ENCODE peak calls at places on chromosomes 11 and 22, in five cellular contexts. L, Q, V, Z and F are unnamed samples.

GRCh38 chr11:70024773-70025045 is 53.4 kb upstream of the ANO1 start:
- DNase-seq in Z (no peak), Q (no peak), V (peak; percentile 26), L (no peak), F (no peak)

GRCh38 chr11:43404836-43405479 is 46.2 kb downstream of the TTC17 start:
- DNase-seq in V (no peak), L (no peak), Q (no peak), Z (no peak), F (no peak)

GRCh38 chr11:64230209-64230984 is at the start of gene DNAJC4:
- DNase-seq in L (peak; percentile 94), V (peak; percentile 98), Q (peak; percentile 95), Z (peak; percentile 77), F (peak; percentile 96)

GRCh38 chr11:28878025-28878424 is 769.8 kb downstream of the METTL15 start:
- DNase-seq in Q (no peak), V (no peak), Z (peak; percentile 52), L (no peak), F (no peak)

GRCh38 chr11:110896358-110896757 is 184.1 kb upstream of the ARHGAP20 start:
- DNase-seq in L (no peak), Q (no peak), Z (peak; percentile 93), V (no peak), F (no peak)

GRCh38 chr11:69791266-69791665 is 16.1 kb upstream of the FGF4 start:
- DNase-seq in L (no peak), V (no peak), Q (no peak), Z (peak; percentile 26), F (no peak)

GRCh38 chr11:87722756-87723599 is 452.3 kb downstream of the RAB38 start:
- DNase-seq in Z (peak; percentile 23), Q (no peak), L (peak; percentile 14), V (peak; percentile 75), F (peak; percentile 47)

GRCh38 chr22:32281092-32281491 is 25.9 kb upstream of the SLC5A4 start:
- DNase-seq in L (no peak), Q (no peak), Z (peak; percentile 59), V (no peak), F (no peak)

GRCh38 chr11:108218455-108218854 is 4.0 kb downstream of the NPAT start:
- DNase-seq in L (no peak), V (no peak), Z (peak; percentile 23), Q (no peak), F (no peak)

GRCh38 chr11:130847517-130847916 is 68.8 kb downstream of the SNX19 start:
- DNase-seq in L (no peak), Q (no peak), Z (peak; percentile 93), V (no peak), F (no peak)

GRCh38 chr11:61473370-61474025 is 35.1 kb upstream of the LRRC10B start:
- DNase-seq in Z (peak; percentile 83), V (no peak), L (no peak), Q (no peak), F (no peak)

GRCh38 chr11:85249482-85249881 is 377.7 kb downstream of the DLG2 start:
- DNase-seq in Q (no peak), V (no peak), Z (no peak), L (no peak), F (no peak)

GRCh38 chr11:118533769-118534729 is 3.1 kb downstream of the TMEM25 start:
- DNase-seq in V (no peak), Z (no peak), L (no peak), Q (peak; percentile 84), F (no peak)

GRCh38 chr22:20076627-20077172 is 3.3 kb upstream of the DGCR8 start:
- DNase-seq in V (no peak), L (no peak), Z (no peak), Q (no peak), F (no peak)

GRCh38 chr22:31102441-31103081 is 4.8 kb downstream of the SELENOM start:
- DNase-seq in V (no peak), Q (peak; percentile 66), Z (peak; percentile 96), L (peak; percentile 60), F (peak; percentile 28)

GRCh38 chr22:21736084-21736642 is 569 bp upstream of the YPEL1 start:
- DNase-seq in V (no peak), Z (no peak), Q (no peak), L (no peak), F (no peak)

GRCh38 chr11:11157201-11157600 is 195.8 kb downstream of the CSNK2A3 start:
- DNase-seq in L (peak; percentile 6), V (peak; percentile 83), Q (no peak), Z (peak; percentile 31), F (peak; percentile 43)

GRCh38 chr11:69278091-69278867 is 15.7 kb upstream of the MYEOV start:
- DNase-seq in L (no peak), Q (peak; percentile 75), V (peak; percentile 83), Z (no peak), F (no peak)

GRCh38 chr22:46774456-46775363 is 12.3 kb downstream of the TBC1D22A start:
- DNase-seq in L (no peak), Q (peak; percentile 52), V (no peak), Z (no peak), F (no peak)

GRCh38 chr22:23070418-23071162 is at the start of gene GNAZ:
- DNase-seq in L (no peak), Z (no peak), Q (peak; percentile 53), V (peak; percentile 82), F (peak; percentile 48)

GRCh38 chr22:44119669-44120313 is 60.9 kb upstream of the PARVG start:
- DNase-seq in L (no peak), V (no peak), Z (no peak), Q (no peak), F (no peak)

GRCh38 chr11:107591098-107591445 is at the start of gene ELMOD1:
- DNase-seq in Z (peak; percentile 19), V (peak; percentile 85), L (peak; percentile 46), Q (peak; percentile 52), F (peak; percentile 85)

GRCh38 chr11:107683070-107683469 is 28.8 kb downstream of the SLN start:
- DNase-seq in L (no peak), Z (no peak), Q (no peak), V (no peak), F (no peak)

GRCh38 chr11:44851496-44851895 is 99.2 kb downstream of the TP53I11 start:
- DNase-seq in Z (no peak), L (no peak), V (no peak), Q (no peak), F (no peak)

GRCh38 chr11:31764766-31765165 is 46.4 kb downstream of the PAX6 start:
- DNase-seq in Z (no peak), L (no peak), Q (no peak), V (no peak), F (no peak)

GRCh38 chr11:75924966-75925784 is 110.2 kb downstream of the UVRAG start:
- DNase-seq in L (peak; percentile 64), V (no peak), Z (peak; percentile 50), Q (no peak), F (no peak)

GRCh38 chr22:34814260-34814659 is 251.7 kb upstream of the ISX start:
- DNase-seq in L (no peak), V (no peak), Z (no peak), Q (no peak), F (no peak)

GRCh38 chr11:45436966-45437365 is 150.8 kb upstream of the SYT13 start:
- DNase-seq in Z (no peak), Q (no peak), L (no peak), V (no peak), F (no peak)

GRCh38 chr11:96052921-96053631 is 129.2 kb upstream of the MTMR2 start:
- DNase-seq in Q (no peak), L (no peak), Z (no peak), V (no peak), F (no peak)

GRCh38 chr11:69890476-69890875 is 71.3 kb upstream of the FGF3 start:
- DNase-seq in V (no peak), L (no peak), Z (no peak), Q (peak; percentile 51), F (no peak)

GRCh38 chr11:131099013-131099412 is 182.7 kb upstream of the SNX19 start:
- DNase-seq in Q (no peak), Z (peak; percentile 50), V (no peak), L (no peak), F (no peak)

GRCh38 chr11:131172011-131172410 is 198.4 kb upstream of the NTM start:
- DNase-seq in Q (no peak), L (no peak), V (no peak), Z (no peak), F (no peak)

GRCh38 chr11:119643212-119643877 is 85.7 kb downstream of the NECTIN1 start:
- DNase-seq in Z (no peak), L (no peak), Q (no peak), V (no peak), F (no peak)

GRCh38 chr22:34841321-34841901 is 224.5 kb upstream of the ISX start:
- DNase-seq in Q (no peak), V (peak; percentile 68), L (no peak), Z (no peak), F (peak; percentile 52)

DNA sequence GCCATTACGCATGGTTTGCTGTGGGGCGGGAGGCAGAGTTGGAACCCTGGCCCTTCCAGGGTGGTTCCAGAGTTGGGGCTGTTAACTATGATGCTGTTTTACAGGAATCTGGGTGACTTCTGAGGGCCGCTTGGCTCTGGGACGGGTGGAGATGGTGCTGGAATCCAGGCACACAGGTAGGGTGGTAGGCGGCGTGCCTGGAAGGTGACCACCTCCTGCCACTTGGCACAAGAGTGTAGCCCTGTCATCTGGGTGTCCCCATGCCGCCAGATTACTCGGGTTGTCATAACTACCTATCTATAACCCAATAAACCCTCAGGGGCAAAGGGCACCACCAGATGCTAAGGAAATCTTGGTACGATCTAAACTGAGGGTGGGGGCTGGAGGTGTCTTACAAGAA is 1.3 kb downstream of the CARS1 start:
- DNase-seq in Z (no peak), L (no peak), V (no peak), Q (peak; percentile 48), F (no peak)
- H3K4me3 ChIP-seq in Z (peak overlapping the region; percentile 89), L (no peak overlapping the region), V (peak overlapping the region; percentile 84), Q (no peak overlapping the region), F (no peak overlapping the region)

DNA sequence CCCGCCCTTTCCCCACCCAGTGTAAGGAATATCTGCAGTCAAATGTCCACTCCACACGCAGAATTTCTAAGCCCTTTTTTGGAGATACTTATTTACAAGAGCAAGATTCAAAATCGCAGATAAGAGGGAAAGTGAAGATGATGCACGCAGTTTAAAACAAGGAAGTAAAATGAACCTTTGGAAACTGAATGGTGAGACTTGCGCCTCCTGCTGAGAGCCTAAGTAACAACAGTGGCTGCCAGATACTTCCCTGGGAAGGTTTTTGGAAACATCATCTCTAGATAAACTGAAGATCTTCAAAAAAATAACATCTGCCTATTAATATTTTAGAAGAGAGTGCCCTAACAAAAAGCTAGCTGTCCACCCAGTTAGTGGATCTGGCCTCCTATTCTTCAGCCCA is 963.1 kb upstream of the FAT3 start:
- DNase-seq in L (no peak), Z (no peak), V (peak; percentile 65), Q (no peak), F (no peak)
- TF ChIP-seq CTCF in L (no peak), Z (no peak), V (peak; percentile 77), Q (no peak), F (no peak)

GRCh38 chr11:73308963-73309960 is 1.2 kb downstream of the ARHGEF17 start:
- DNase-seq in Z (peak; percentile 92), Q (peak; percentile 73), L (peak; percentile 92), V (peak; percentile 95), F (no peak)
- H3K4me3 ChIP-seq in Z (peak overlapping the region; percentile 65), Q (peak overlapping the region; percentile 69), L (peak overlapping the region; percentile 72), V (peak overlapping the region; percentile 86), F (no peak overlapping the region)

DNA sequence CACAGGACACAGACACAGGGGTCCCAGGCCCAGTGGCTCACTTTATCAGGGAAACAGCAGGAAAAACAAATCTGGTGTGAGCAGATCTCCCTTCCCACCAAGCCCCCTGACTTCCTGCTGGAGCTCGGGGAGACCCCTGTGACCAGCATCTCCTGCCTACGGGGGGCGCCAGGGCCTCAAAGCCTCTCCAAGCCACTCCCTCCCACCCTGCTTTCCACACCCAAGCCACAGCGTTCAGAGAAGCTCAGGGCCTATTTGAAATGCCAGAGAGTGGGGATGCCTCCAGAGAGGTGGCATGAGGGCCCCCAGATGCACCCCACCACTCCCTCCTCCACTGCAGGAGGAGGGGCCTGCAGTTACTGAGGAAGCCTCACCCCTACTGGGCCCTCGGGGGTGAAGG is 5.7 kb upstream of the CDKN1C start:
- DNase-seq in V (peak; percentile 75), L (no peak), Z (no peak), Q (no peak), F (peak; percentile 72)
- TF ChIP-seq CTCF in V (peak; percentile 58), L (no peak), Z (peak; percentile 4), Q (no peak), F (peak; percentile 53)